ENCODE peak calls at places on chromosomes 2 and 18, in ten cellular contexts. H is keratinocyte; I is activated naive CD4-positive, alpha-beta T cell; E is DMS153; Q is NCI-H1092 treated with DMSO at 0.1 percent for 48 hours; U is trophoblast cell; W is cardiac fibroblast; S is left cardiac atrium; G is NCI-H2081; K is T-helper 2 cell. P is an unnamed sample.

GRCh38 chr2:235768606-235769005 is 274.8 kb downstream of the AGAP1 start:
- DNase-seq in S (no peak), E (no peak), I (no peak), W (no peak), Q (no peak), G (no peak), U (no peak), K (no peak), H (no peak), P (no peak)

GRCh38 chr2:101388232-101388631 is 929 bp upstream of the CREG2 start:
- DNase-seq in W (peak; percentile 25), H (peak; percentile 45), U (peak; percentile 56), G (no peak), K (no peak), I (no peak), E (no peak), Q (no peak), S (no peak), P (no peak)

GRCh38 chr18:38930881-38931753 is 1365.5 kb upstream of the CELF4 start:
- DNase-seq in W (no peak), Q (no peak), S (no peak), I (no peak), H (no peak), U (no peak), E (no peak), G (no peak), K (no peak), P (no peak)

GRCh38 chr2:128573531-128573930 is 254.9 kb upstream of the HS6ST1 start:
- DNase-seq in I (no peak), S (no peak), G (no peak), E (no peak), U (no peak), W (no peak), K (no peak), H (no peak), Q (no peak), P (no peak)

GRCh38 chr2:201182650-201183372 is at the start of gene CASP10:
- DNase-seq in H (peak; percentile 50), I (no peak), Q (no peak), K (no peak), U (peak; percentile 67), E (no peak), W (peak; percentile 89), S (no peak), G (no peak), P (peak; percentile 69)

GRCh38 chr2:42932271-42933151 is 140.1 kb upstream of the HAAO start:
- DNase-seq in E (no peak), I (no peak), U (no peak), K (no peak), W (no peak), S (peak; percentile 47), G (no peak), H (no peak), Q (no peak), P (no peak)

GRCh38 chr2:217918220-217919024 is 84.4 kb downstream of the TNS1 start:
- DNase-seq in K (no peak), U (no peak), I (no peak), W (no peak), E (no peak), H (no peak), S (peak; percentile 52), Q (no peak), G (no peak), P (no peak)

GRCh38 chr2:160205511-160205910 is 5.4 kb upstream of the ITGB6 start:
- DNase-seq in S (peak; percentile 37), G (no peak), Q (no peak), E (no peak), K (no peak), H (peak; percentile 98), W (peak; percentile 83), U (peak; percentile 97), I (no peak), P (peak; percentile 89)

GRCh38 chr18:56489901-56490300 is 148.5 kb downstream of the TXNL1 start:
- DNase-seq in Q (no peak), U (no peak), W (no peak), H (no peak), I (no peak), G (no peak), K (no peak), E (no peak), S (no peak), P (no peak)

GRCh38 chr2:214542866-214543265 is 132.0 kb downstream of the VWC2L start:
- DNase-seq in S (no peak), G (no peak), I (no peak), U (peak; percentile 66), E (no peak), H (no peak), Q (no peak), K (no peak), W (peak; percentile 0), P (peak; percentile 39)

GRCh38 chr2:215428060-215428910 is 7.6 kb downstream of the FN1 start:
- DNase-seq in H (no peak), Q (no peak), I (no peak), S (no peak), E (no peak), G (no peak), K (no peak), W (peak; percentile 54), U (no peak), P (no peak)

GRCh38 chr2:98607741-98608117 is 583 bp downstream of the COA5 start:
- DNase-seq in W (peak; percentile 17), S (no peak), H (no peak), G (no peak), I (no peak), E (no peak), Q (no peak), U (peak; percentile 24), K (no peak), P (no peak)

GRCh38 chr2:39530423-39530866 is 93.4 kb upstream of the MAP4K3 start:
- DNase-seq in I (no peak), S (no peak), Q (no peak), U (peak; percentile 39), H (no peak), K (no peak), W (peak; percentile 74), G (no peak), E (no peak), P (peak; percentile 38)

GRCh38 chr2:1730047-1730937 is 14.0 kb downstream of the PXDN start:
- DNase-seq in Q (peak; percentile 22), S (no peak), H (no peak), G (no peak), E (no peak), K (no peak), W (peak; percentile 77), U (peak; percentile 91), I (no peak), P (peak; percentile 77)

GRCh38 chr2:132980304-132980703 is 310.3 kb upstream of the LYPD1 start:
- DNase-seq in Q (no peak), S (no peak), G (no peak), H (no peak), I (no peak), W (no peak), E (no peak), U (no peak), K (no peak), P (no peak)

GRCh38 chr2:240585101-240585500 is 1.4 kb upstream of the CAPN10 start:
- DNase-seq in E (no peak), W (no peak), H (no peak), I (no peak), K (no peak), Q (no peak), U (no peak), S (peak; percentile 14), G (no peak), P (no peak)

GRCh38 chr2:235515821-235516220 is 22.0 kb downstream of the AGAP1 start:
- DNase-seq in G (no peak), W (no peak), I (no peak), K (no peak), Q (no peak), E (no peak), U (no peak), S (peak; percentile 1), H (no peak), P (no peak)

GRCh38 chr2:23418490-23418911 is 33.5 kb downstream of the KLHL29 start:
- DNase-seq in G (no peak), U (peak; percentile 67), K (no peak), I (no peak), W (peak; percentile 78), Q (no peak), S (no peak), H (no peak), E (no peak), P (peak; percentile 78)

GRCh38 chr18:43671431-43671830 is 394.1 kb upstream of the SYT4 start:
- DNase-seq in W (no peak), S (no peak), H (no peak), K (no peak), U (no peak), E (no peak), G (no peak), I (no peak), Q (no peak), P (no peak)

GRCh38 chr2:47230418-47230817 is 75.3 kb upstream of the STPG4 start:
- DNase-seq in H (no peak), W (peak; percentile 91), K (no peak), S (peak; percentile 80), U (peak; percentile 40), Q (no peak), E (no peak), G (no peak), I (no peak), P (peak; percentile 83)

GRCh38 chr2:109255594-109255993 is 126.6 kb downstream of the SH3RF3 start:
- DNase-seq in G (no peak), U (no peak), I (no peak), Q (no peak), E (no peak), W (no peak), S (peak; percentile 18), H (no peak), K (no peak), P (no peak)

GRCh38 chr2:29260151-29260772 is 145.0 kb downstream of the CLIP4 start:
- DNase-seq in G (no peak), E (no peak), Q (no peak), W (peak; percentile 66), K (no peak), S (no peak), H (no peak), I (no peak), U (peak; percentile 5), P (no peak)

GRCh38 chr2:149446735-149447134 is 116.3 kb downstream of the LYPD6 start:
- DNase-seq in K (no peak), Q (peak; percentile 11), S (no peak), U (no peak), E (no peak), H (no peak), W (no peak), G (no peak), I (no peak), P (no peak)

GRCh38 chr2:217952409-217952808 is 50.4 kb downstream of the TNS1 start:
- DNase-seq in Q (no peak), W (no peak), U (no peak), I (no peak), E (no peak), H (no peak), G (no peak), S (no peak), K (no peak), P (no peak)

GRCh38 chr2:28424799-28425492 is 32.3 kb downstream of the FOSL2 start:
- DNase-seq in G (no peak), H (no peak), W (no peak), I (no peak), E (no peak), S (no peak), K (no peak), Q (no peak), U (no peak), P (no peak)

GRCh38 chr2:217225596-217225995 is 365.7 kb upstream of the TNP1 start:
- DNase-seq in S (no peak), Q (no peak), W (no peak), I (no peak), E (no peak), U (no peak), G (no peak), K (no peak), H (no peak), P (no peak)

GRCh38 chr2:207163053-207163814 is 2.5 kb downstream of the KLF7 start:
- DNase-seq in U (peak; percentile 97), W (peak; percentile 88), Q (no peak), E (no peak), K (no peak), G (no peak), H (peak; percentile 67), I (no peak), S (peak; percentile 38), P (peak; percentile 56)

GRCh38 chr2:102117488-102117887 is 25.1 kb upstream of the IL1R1 start:
- DNase-seq in G (no peak), U (no peak), I (no peak), S (no peak), K (no peak), H (no peak), Q (no peak), E (no peak), W (peak; percentile 52), P (no peak)

P was measured in AG20443.